ENCODE peak calls at places on chromosomes 11 and 22, in four cellular contexts. One of them, this sample, is unnamed.

GRCh38 chr11:121063728-121064127 is 37.3 kb upstream of the TECTA start:
- DNase-seq in thyroid gland: no peak
- DNase-seq in tibial artery: no peak
- DNase-seq in RWPE1: no peak
- DNase-seq in this sample: peak

GRCh38 chr11:61731956-61732675 is 20.3 kb upstream of the MYRF start:
- DNase-seq in tibial artery: no peak
- DNase-seq in RWPE1: no peak
- DNase-seq in thyroid gland: no peak
- DNase-seq in this sample: no peak

GRCh38 chr11:60717956-60718355 is 6.6 kb upstream of the MS4A18 start:
- DNase-seq in tibial artery: no peak
- DNase-seq in thyroid gland: no peak
- DNase-seq in RWPE1: no peak
- DNase-seq in this sample: peak

GRCh38 chr11:6735306-6735705 is 36.5 kb downstream of the OR2AG2 start:
- DNase-seq in thyroid gland: no peak
- DNase-seq in tibial artery: no peak
- DNase-seq in RWPE1: peak
- DNase-seq in this sample: no peak

GRCh38 chr11:63847363-63847762 is 8.5 kb downstream of the MARK2 start:
- DNase-seq in thyroid gland: peak
- DNase-seq in tibial artery: no peak
- DNase-seq in RWPE1: peak
- DNase-seq in this sample: no peak

GRCh38 chr11:42631223-42631843 is 680.5 kb upstream of the API5 start:
- DNase-seq in tibial artery: no peak
- DNase-seq in thyroid gland: no peak
- DNase-seq in RWPE1: peak
- DNase-seq in this sample: no peak

GRCh38 chr11:69552951-69553350 is 71.5 kb downstream of the LINC01488 start:
- DNase-seq in RWPE1: no peak
- DNase-seq in tibial artery: no peak
- DNase-seq in thyroid gland: no peak
- DNase-seq in this sample: no peak

GRCh38 chr22:44664149-44664548 is 37.9 kb upstream of the PRR5 start:
- DNase-seq in tibial artery: peak
- DNase-seq in RWPE1: no peak
- DNase-seq in thyroid gland: peak
- DNase-seq in this sample: peak

GRCh38 chr11:43515090-43515489 is 156.4 kb downstream of the TTC17 start:
- DNase-seq in tibial artery: no peak
- DNase-seq in thyroid gland: no peak
- DNase-seq in RWPE1: no peak
- DNase-seq in this sample: no peak

DNA sequence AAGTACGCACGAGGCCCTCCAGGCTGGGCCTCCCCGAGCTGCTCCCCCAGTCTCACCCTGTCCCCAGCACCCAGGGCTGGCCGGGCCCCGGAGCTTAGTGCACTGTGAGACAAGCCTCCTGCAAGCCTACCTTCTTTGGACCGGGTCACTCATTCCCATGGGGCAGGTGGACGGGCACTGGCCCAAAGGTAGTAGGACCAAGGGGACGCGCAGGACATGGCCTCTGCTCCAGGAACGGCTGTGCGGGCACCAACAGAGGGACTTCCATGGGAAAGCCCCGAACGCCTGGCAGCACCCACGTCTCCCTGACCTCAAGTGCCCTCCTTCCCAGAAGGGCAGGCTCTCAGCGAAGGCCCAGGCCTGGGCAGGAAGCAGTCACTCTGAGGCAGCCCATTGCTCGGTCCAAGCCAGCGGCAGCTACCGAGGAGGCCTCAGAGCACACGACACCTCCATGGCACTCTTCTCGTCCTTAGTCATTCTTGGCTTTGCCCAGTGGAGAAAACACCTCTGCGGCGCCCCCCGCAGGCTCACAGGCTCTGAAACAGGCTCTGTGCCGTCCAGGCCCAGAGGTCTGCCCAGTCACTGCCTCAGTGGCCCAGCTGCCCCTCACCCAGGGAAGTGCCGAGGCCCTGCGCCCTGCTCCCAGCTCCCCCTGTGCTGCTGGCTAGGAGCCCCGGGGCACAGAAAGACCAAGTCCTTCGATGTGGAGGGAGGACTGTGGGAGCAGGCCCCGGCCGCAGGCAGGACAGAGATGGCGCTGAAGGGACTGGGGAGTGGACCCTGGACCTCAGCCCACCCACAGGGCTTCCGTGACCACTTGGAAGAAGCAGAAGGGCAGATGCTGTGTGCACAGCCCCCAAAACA is 3.8 kb downstream of the MOB2 start:
- DNase-seq in tibial artery: peak
- DNase-seq in RWPE1: no peak
- DNase-seq in thyroid gland: no peak
- DNase-seq in this sample: peak
- TF ChIP-seq CTCF in tibial artery: no peak
- TF ChIP-seq CTCF in RWPE1: no peak
- TF ChIP-seq CTCF in thyroid gland: no peak
- TF ChIP-seq CTCF in this sample: no peak

DNA sequence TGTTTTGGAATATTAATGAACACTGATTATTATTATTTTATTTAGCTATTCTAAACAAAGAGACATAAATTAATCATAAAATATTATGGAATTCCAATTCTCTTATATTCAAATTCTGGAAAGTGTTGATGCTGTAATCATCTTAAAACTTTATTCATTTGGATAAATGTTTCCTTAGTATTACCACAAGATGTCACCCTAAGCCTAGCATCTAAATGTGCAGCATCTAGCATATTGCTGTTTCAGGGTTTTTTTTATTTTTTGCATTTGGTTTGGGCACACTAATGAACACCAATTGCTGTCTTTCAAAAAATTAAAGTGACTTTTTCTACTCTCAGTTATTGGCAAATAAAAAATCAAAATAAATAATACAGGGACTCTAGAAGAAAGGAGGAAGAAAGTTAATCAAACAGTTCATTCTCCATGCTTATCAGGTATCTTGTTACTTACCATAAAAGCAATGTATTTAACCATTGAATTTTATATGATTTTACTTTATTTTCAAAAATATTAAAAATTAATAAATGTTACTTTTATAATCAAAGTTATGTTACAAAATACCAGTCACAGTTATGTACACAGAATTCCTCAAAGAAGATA is 31.8 kb downstream of the DLG2 start:
- DNase-seq in tibial artery: no peak
- DNase-seq in RWPE1: peak
- DNase-seq in thyroid gland: no peak
- DNase-seq in this sample: no peak
- TF ChIP-seq CTCF in tibial artery: peak
- TF ChIP-seq CTCF in RWPE1: peak
- TF ChIP-seq CTCF in thyroid gland: peak
- TF ChIP-seq CTCF in this sample: peak

GRCh38 chr22:48838846-48839730 is 988.6 kb downstream of the BRD1 start:
- DNase-seq in RWPE1: no peak
- DNase-seq in tibial artery: no peak
- DNase-seq in thyroid gland: no peak
- DNase-seq in this sample: no peak

GRCh38 chr22:48838376-48838775 is 989.3 kb downstream of the BRD1 start:
- DNase-seq in thyroid gland: no peak
- DNase-seq in tibial artery: no peak
- DNase-seq in RWPE1: no peak
- DNase-seq in this sample: no peak

GRCh38 chr22:48835857-48836672 is 991.6 kb downstream of the BRD1 start:
- DNase-seq in RWPE1: no peak
- DNase-seq in thyroid gland: no peak
- DNase-seq in tibial artery: no peak
- DNase-seq in this sample: no peak

GRCh38 chr22:48836673-48837340 is 990.9 kb downstream of the BRD1 start:
- DNase-seq in RWPE1: no peak
- DNase-seq in thyroid gland: no peak
- DNase-seq in tibial artery: no peak
- DNase-seq in this sample: no peak

DNA sequence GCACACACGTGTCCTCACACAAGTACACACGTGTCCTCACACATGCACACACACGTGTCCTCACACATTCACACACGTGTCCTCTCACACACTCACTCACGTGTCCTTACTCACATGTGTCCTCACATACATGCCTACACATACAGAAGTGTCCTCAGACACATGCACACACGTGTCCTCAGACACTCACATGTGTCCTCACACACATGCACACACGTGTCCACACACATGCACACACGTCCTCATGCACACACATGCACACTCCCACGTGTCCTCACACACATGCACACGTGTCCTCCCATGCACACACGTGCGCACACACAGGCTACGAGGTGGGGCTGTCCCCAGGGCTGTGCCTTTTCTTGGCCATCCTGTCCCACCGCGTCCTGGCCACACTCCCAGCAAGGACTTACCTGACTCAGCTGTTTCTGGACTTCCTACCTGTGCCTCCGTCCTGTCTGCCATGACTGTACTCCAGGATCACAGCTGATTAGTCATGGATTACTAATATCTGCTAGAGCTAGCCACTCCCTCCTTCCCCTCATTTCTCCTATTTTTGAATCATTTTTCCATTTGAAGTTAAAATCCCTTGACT is 990.2 kb downstream of the BRD1 start:
- DNase-seq in thyroid gland: no peak
- DNase-seq in RWPE1: no peak
- DNase-seq in tibial artery: no peak
- DNase-seq in this sample: no peak
- TF ChIP-seq CTCF in thyroid gland: no peak
- TF ChIP-seq CTCF in RWPE1: no peak
- TF ChIP-seq CTCF in tibial artery: no peak
- TF ChIP-seq CTCF in this sample: no peak

DNA sequence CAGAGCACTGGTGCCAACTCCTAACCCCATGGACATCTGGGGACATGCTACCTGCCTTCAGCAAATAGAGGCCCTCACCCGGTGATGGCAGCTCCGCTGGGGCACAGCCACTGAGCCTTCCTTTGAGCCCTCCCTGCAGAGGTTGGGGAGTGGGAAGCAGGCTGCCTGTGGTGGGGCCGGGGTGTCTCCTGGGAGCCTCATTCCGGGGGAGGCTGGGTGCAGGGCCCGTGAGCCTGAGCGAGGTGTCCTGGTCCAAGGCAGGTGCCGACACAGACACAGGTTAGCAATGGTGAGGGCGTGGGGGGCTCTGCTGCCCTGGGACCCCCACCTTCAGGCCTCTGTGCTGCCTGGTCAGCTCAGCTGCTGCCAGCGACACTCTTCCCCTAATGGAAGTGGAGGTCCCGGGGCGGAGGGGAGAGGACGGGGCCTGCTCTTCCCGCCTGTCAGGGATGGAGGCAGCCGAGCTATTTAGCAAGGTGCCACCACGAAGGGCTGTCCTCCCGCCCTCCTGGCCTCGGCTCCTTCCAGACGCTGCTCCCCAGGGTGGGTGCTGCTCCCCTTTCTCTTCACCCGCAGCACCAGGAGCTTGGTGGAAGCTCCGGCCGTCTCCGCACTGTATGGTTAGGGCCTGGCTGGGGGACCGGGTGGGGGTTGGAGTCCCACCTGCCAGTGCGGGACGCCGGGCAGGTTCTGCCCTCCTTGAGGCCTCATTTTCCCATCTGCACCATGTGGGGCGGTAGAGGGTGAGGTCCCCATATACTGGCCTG is 11.2 kb downstream of the TSPAN4 start:
- DNase-seq in RWPE1: no peak
- DNase-seq in tibial artery: no peak
- DNase-seq in thyroid gland: no peak
- DNase-seq in this sample: no peak
- TF ChIP-seq CTCF in RWPE1: no peak
- TF ChIP-seq CTCF in tibial artery: no peak
- TF ChIP-seq CTCF in thyroid gland: no peak
- TF ChIP-seq CTCF in this sample: no peak

DNA sequence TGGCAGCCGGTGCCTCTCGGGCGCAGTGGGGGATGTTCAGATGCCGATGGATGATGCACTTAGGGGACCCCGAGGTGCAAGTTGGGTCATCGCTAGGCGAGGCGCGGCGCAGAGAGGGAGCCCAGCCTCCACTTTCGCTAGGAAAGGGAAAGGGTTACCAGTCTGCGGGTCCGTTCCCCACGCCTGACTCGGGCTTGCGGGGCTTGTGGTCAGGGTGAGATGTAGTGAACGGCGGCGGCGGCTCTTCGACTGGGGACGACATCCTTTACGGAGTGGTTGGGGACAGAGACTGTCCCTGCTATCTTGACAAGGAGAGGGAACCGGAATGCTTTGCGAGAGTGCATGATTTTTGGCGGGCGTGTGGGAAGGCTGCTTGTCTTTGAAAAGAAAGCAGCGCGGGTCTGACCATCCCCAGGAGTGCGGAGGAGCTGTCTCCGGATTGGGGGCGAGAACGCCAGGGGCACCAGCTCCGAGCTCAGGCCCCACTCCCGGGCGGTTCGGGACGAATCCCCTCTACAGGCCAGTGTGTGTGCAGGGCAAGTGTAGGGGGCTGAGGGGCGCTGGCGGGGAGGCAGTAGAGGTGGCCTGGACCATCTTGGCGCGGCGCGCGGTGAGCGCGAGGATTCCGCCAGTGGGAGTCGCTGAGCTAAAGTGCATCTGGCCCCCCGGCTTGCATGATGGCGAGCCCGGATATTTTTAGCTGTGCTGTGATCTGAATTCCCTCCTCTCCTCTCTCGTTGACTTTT is 1.1 kb downstream of the FAT3 start:
- DNase-seq in RWPE1: no peak
- DNase-seq in tibial artery: peak
- DNase-seq in thyroid gland: no peak
- DNase-seq in this sample: no peak
- TF ChIP-seq CTCF in RWPE1: no peak
- TF ChIP-seq CTCF in tibial artery: peak
- TF ChIP-seq CTCF in thyroid gland: no peak
- TF ChIP-seq CTCF in this sample: no peak